ENCODE peak calls at places on chromosomes 2 and 18, in ten cellular contexts. Z, K, X, R, E, T, B, I, N and U are unnamed samples. For H3K27me3, the result is how much of the 10 kb centered on the place peaks cover.

GRCh38 chr18:76487782-76488181 is 7.3 kb downstream of the ZNF516 start:
- DNase-seq in I (no peak), K (peak), X (no peak), B (peak), T (no peak), R (no peak), E (no peak), N (no peak), Z (no peak), U (no peak)

GRCh38 chr18:45771587-45771986 is 47.6 kb downstream of the SLC14A1 start:
- DNase-seq in E (no peak), T (peak), B (no peak), R (peak), N (no peak), Z (no peak), I (no peak), K (no peak), X (no peak), U (no peak)

GRCh38 chr2:188444106-188444835 is 152.6 kb downstream of the GULP1 start:
- DNase-seq in R (no peak), B (no peak), Z (no peak), N (no peak), E (no peak), T (no peak), I (no peak), K (no peak), X (no peak), U (no peak)

GRCh38 chr2:110103060-110103961 is 12.3 kb downstream of the MALL start:
- DNase-seq in R (no peak), Z (no peak), T (no peak), X (no peak), E (no peak), I (no peak), B (no peak), N (no peak), K (no peak), U (no peak)

GRCh38 chr2:192278701-192279100 is 84.0 kb upstream of the TMEFF2 start:
- DNase-seq in T (no peak), Z (no peak), R (no peak), N (no peak), E (no peak), K (no peak), B (no peak), X (no peak), I (no peak), U (no peak)

GRCh38 chr2:226977775-226978190 is 141.9 kb downstream of the RHBDD1 start:
- DNase-seq in B (no peak), T (no peak), R (peak), I (no peak), Z (no peak), K (no peak), N (no peak), X (no peak), E (peak), U (no peak)

GRCh38 chr2:62472321-62472720 is 33.7 kb downstream of the TMEM17 start:
- DNase-seq in X (no peak), R (no peak), T (no peak), B (no peak), Z (no peak), N (no peak), K (no peak), E (no peak), I (no peak), U (peak)

GRCh38 chr2:207015901-207016300 is 76.6 kb downstream of the CPO start:
- DNase-seq in R (no peak), I (no peak), N (no peak), X (no peak), Z (no peak), B (no peak), E (no peak), T (no peak), K (peak), U (no peak)

GRCh38 chr2:155377931-155378444 is 679.5 kb downstream of the KCNJ3 start:
- DNase-seq in T (no peak), K (no peak), Z (no peak), X (no peak), B (no peak), E (peak), I (no peak), N (no peak), R (peak), U (no peak)

GRCh38 chr2:64857581-64858471 is 131.4 kb upstream of the SLC1A4 start:
- DNase-seq in B (peak), E (peak), I (no peak), X (no peak), Z (peak), T (peak), R (peak), N (no peak), K (no peak), U (no peak)

GRCh38 chr2:128416366-128416765 is 97.7 kb upstream of the HS6ST1 start:
- DNase-seq in N (peak), X (no peak), R (no peak), E (no peak), I (no peak), Z (no peak), T (no peak), K (no peak), B (no peak), U (no peak)

GRCh38 chr18:75714766-75715165 is 287.3 kb upstream of the SMIM21 start:
- DNase-seq in K (no peak), N (no peak), I (no peak), T (no peak), X (no peak), E (no peak), R (no peak), B (no peak), Z (no peak), U (no peak)

GRCh38 chr2:161428240-161428587 is 12.1 kb downstream of the TBR1 start:
- DNase-seq in I (no peak), B (peak), E (no peak), T (no peak), K (peak), Z (no peak), R (no peak), X (no peak), N (no peak), U (no peak)
- H3K27me3 ChIP-seq in I (half or more), B (half or more), E (half or more), T (half or more), K (under half), Z (half or more), R (half or more), X (under half), N (under half), U (under half)

GRCh38 chr18:54150226-54150625 is 74.2 kb downstream of the MBD2 start:
- DNase-seq in K (peak), X (no peak), E (no peak), N (no peak), R (no peak), B (no peak), T (no peak), I (no peak), Z (no peak), U (no peak)
- H3K4me3 ChIP-seq in K (no peak), X (no peak), E (no peak), N (no peak), R (no peak), B (no peak), T (no peak), I (no peak), Z (no peak), U (no peak)

DNA sequence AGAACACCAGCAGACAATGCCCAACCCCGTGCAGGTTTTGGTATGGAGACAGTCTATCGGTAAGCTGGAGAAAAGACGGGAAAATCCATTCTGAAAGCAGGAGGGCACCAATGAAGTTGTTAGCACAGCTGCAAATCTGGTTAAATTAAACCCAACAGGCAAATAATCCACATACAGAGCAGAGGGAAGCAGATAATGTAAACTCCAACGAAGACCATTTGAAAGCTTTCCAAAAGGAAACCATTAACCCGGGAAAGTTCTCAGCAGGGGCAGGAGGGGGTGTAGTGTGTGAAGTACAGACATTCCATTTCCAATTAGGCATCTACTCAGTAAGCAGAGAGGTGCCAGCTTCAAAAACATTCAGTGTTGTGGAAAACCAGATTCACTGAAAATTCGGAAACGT is 10.3 kb downstream of the EDAR start:
- DNase-seq in T (no peak), I (no peak), K (peak), N (no peak), Z (no peak), R (no peak), B (peak), X (no peak), E (no peak), U (no peak)
- H3K27me3 ChIP-seq in T (under half), I (under half), K (under half), N (under half), Z (under half), R (under half), B (under half), X (under half), E (under half), U (under half)

DNA sequence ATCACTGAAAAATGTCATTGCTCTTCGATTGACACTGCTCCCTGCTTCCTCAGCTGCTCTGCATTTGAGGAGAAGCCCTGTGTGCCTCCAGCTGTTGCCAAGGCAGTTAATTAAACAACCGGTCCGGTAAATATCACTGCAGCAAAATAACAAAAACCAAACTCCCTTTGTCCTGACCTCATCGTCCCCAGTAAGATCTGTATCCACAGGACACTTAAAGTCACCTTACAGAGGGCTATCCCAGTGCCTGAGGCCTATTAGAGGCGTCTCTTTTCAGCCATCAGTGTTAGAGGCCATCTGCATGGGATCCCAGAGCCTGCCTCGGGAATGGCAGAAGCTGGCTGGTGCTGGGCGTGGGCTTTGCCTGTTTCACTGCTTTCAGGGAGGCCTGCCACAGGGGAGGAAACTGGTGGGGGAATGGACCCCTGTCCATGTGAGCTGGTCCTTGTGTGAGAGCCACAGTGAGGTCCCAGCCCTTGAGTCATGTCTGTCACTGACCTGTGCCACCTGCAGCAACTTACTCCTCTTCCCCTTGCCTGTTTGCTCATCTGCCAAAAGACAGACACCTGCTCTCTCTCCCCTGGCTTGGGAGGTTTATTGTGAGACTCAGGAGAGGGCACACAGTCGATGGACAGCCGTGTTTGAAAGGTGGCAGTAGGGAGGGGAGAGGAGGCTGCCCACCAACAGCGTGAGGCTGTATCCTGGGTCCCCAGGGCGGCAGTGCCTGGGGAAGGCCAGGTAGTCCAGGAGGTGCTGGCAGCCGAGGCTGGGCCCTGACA is 117.7 kb upstream of the MCFD2 start:
- DNase-seq in I (no peak), T (no peak), E (no peak), R (peak), N (no peak), Z (no peak), K (peak), X (no peak), B (peak), U (no peak)
- H3K4me3 ChIP-seq in I (no peak), T (peak), E (no peak), R (no peak), N (no peak), Z (no peak), K (no peak), X (no peak), B (no peak), U (no peak)

DNA sequence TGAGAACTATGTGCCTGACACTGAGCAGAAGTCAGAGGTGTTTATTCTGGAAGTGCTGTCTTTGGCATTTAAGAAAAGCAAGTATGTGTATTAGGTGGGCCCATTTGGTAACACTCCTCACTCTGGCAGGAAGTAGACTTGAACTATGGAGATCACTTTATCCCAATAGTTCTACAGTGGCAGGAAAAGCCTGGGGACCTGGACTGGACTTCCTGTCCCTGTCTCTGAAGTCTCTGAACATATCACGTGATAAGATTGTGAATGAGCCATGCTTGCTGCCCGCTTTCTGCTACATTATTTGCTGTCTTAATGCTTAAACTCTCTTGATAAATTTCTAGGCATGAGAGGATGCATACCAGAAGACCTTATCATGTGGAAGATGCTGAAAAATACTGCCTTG is 203.7 kb downstream of the MYO3B start:
- DNase-seq in I (no peak), B (no peak), Z (no peak), X (no peak), T (no peak), R (no peak), E (no peak), N (no peak), K (peak), U (no peak)
- H3K27me3 ChIP-seq in I (under half), B (under half), Z (under half), X (under half), T (under half), R (under half), E (under half), N (under half), K (under half), U (under half)